ENCODE peak calls at places on chromosomes 6 and 20, in nine cellular contexts. E is A549, D is vagina, V is uterus, F is neural progenitor cell, Z is fibroblast of the aortic adventitia, T is lower lobe of right lung, B is MM.1S, K is cardiac fibroblast. A is an unnamed sample.

GRCh38 chr6:145814035-145814500 is 527 bp downstream of the FBXO30 start:
- DNase-seq in E (peak; percentile 4), D (no peak), V (no peak), F (peak; percentile 75), Z (no peak), T (peak; percentile 67), B (peak; percentile 16), K (peak; percentile 64), A (peak; percentile 43)

GRCh38 chr6:116011520-116011919 is 49.2 kb downstream of the FRK start:
- DNase-seq in E (no peak), D (no peak), V (no peak), F (no peak), Z (no peak), T (no peak), B (no peak), K (no peak), A (no peak)

GRCh38 chr6:155200012-155200411 is 63.8 kb upstream of the CLDN20 start:
- DNase-seq in E (no peak), D (no peak), V (no peak), F (no peak), Z (no peak), T (no peak), B (no peak), K (peak; percentile 11), A (no peak)

GRCh38 chr6:138752017-138752416 is 21.6 kb upstream of the CCDC28A start:
- DNase-seq in E (no peak), D (no peak), V (no peak), F (peak; percentile 45), Z (no peak), T (no peak), B (no peak), K (no peak), A (no peak)

GRCh38 chr20:10987651-10988383 is 314.0 kb upstream of the JAG1 start:
- DNase-seq in E (no peak), D (no peak), V (no peak), F (no peak), Z (no peak), T (no peak), B (no peak), K (no peak), A (peak; percentile 13)

GRCh38 chr20:36144336-36144735 is 10.2 kb upstream of the EPB41L1 start:
- DNase-seq in E (no peak), D (no peak), V (no peak), F (no peak), Z (no peak), T (no peak), B (no peak), K (no peak), A (no peak)

GRCh38 chr20:4966826-4967751 is 34.2 kb downstream of the SLC23A2 start:
- DNase-seq in E (no peak), D (no peak), V (no peak), F (no peak), Z (no peak), T (no peak), B (no peak), K (no peak), A (no peak)

GRCh38 chr6:67594366-67594765 is 1040.7 kb upstream of the ADGRB3 start:
- DNase-seq in E (no peak), D (no peak), V (no peak), F (no peak), Z (peak; percentile 66), T (no peak), B (no peak), K (peak; percentile 27), A (no peak)

GRCh38 chr20:58868795-58869194 is 16.3 kb downstream of the GNAS start:
- DNase-seq in E (no peak), D (no peak), V (no peak), F (peak; percentile 77), Z (no peak), T (no peak), B (no peak), K (no peak), A (no peak)

GRCh38 chr20:51043811-51044210 is 20.9 kb upstream of the KCNG1 start:
- DNase-seq in E (no peak), D (no peak), V (no peak), F (no peak), Z (peak; percentile 22), T (no peak), B (no peak), K (peak; percentile 79), A (peak; percentile 75)

GRCh38 chr20:51044796-51045195 is 21.9 kb upstream of the KCNG1 start:
- DNase-seq in E (no peak), D (no peak), V (no peak), F (no peak), Z (no peak), T (no peak), B (no peak), K (no peak), A (no peak)

GRCh38 chr20:51042064-51042463 is 19.2 kb upstream of the KCNG1 start:
- DNase-seq in E (no peak), D (no peak), V (no peak), F (no peak), Z (no peak), T (no peak), B (no peak), K (peak; percentile 20), A (no peak)

GRCh38 chr20:51046021-51046985 is 23.4 kb upstream of the KCNG1 start:
- DNase-seq in E (no peak), D (no peak), V (no peak), F (no peak), Z (no peak), T (no peak), B (no peak), K (no peak), A (no peak)

GRCh38 chr20:51042657-51043247 is 19.8 kb upstream of the KCNG1 start:
- DNase-seq in E (no peak), D (no peak), V (no peak), F (peak; percentile 53), Z (no peak), T (no peak), B (no peak), K (no peak), A (no peak)
- TF ChIP-seq CTCF in E (no peak), D (no peak), V (no peak), F (peak; percentile 55), Z (peak; percentile 26), T (no peak), B (no peak), K (peak; percentile 14), A (peak; percentile 14)

GRCh38 chr20:1164871-1165270 is 19.9 kb downstream of the TMEM74B start:
- DNase-seq in E (no peak), D (peak; percentile 71), V (no peak), F (no peak), Z (no peak), T (no peak), B (no peak), K (no peak), A (no peak)
- H3K4me3 ChIP-seq in E (no peak overlapping the region), D (no peak overlapping the region), V (no peak overlapping the region), F (no peak overlapping the region), Z (no peak overlapping the region), T (no peak overlapping the region), B (no peak overlapping the region), K (no peak overlapping the region), A (no peak overlapping the region)

DNA sequence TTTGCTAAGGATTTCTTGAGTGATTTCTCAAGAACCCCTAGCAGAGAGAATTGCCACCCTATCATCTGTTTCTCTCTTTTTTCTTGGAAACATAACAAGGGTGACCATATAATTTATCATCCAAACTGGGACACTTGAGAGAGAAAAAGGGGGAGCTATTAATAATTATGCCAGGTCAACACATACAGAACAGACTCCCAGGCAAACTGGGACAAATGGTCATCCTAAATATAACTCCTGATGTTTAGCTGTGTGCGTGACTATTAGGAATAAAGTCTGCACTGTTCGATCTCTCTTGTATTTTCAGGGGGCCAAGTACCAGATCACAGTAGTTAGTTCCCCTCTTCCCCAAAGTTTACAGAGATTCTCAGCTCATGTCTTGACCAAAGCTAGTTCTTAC is 11.7 kb upstream of the HS3ST5 start:
- DNase-seq in E (no peak), D (no peak), V (no peak), F (no peak), Z (no peak), T (no peak), B (no peak), K (no peak), A (no peak)
- TF ChIP-seq CTCF in E (no peak), D (no peak), V (no peak), F (no peak), Z (no peak), T (no peak), B (no peak), K (no peak), A (no peak)

DNA sequence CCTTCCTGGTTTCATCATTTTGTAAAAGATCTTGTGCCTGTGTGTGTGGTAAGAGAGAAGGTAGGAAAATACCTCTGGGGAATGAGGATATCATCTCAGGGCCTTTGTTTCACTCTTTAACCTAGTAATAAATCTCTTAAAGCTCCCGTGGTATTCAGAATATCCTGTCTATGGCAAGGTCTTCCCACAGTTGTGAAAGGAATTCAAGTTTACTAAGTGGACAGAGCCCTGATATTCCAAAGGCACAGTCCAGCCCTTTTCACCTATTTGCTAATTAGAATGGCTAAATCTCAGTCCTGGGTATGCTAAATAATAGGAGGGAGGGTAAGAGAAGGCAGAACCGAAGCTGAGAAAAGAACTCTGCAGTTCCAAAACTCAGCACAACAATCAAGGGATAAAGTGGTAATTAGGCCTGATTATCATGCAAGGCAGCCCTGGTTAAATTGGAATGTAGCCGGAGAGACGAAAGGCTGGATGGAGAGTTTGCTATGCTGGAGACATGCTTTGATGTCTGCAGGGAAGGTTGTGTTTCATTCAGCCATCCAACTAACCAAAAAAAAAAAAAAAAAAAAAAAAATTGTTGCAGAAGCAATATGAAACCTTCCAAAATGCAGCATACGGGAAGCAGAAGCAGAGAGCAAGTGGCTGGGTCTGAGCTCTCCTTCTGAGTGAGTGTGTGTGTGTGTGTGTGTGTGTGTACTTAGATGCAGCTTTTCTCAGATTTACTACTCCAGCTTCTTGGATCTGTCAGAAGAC is 28.5 kb upstream of the PIM1 start:
- DNase-seq in E (no peak), D (no peak), V (peak; percentile 60), F (peak; percentile 85), Z (peak; percentile 77), T (no peak), B (peak; percentile 39), K (peak; percentile 28), A (peak; percentile 72)
- H3K4me3 ChIP-seq in E (no peak overlapping the region), D (no peak overlapping the region), V (no peak overlapping the region), F (peak overlapping the region; percentile 20), Z (no peak overlapping the region), T (no peak overlapping the region), B (no peak overlapping the region), K (no peak overlapping the region), A (no peak overlapping the region)

GRCh38 chr6:129429953-129430352 is 280.0 kb downstream of the ARHGAP18 start:
- DNase-seq in E (no peak), D (no peak), V (no peak), F (no peak), Z (no peak), T (no peak), B (no peak), K (no peak), A (no peak)

GRCh38 chr6:129434091-129434490 is 275.9 kb downstream of the ARHGAP18 start:
- DNase-seq in E (no peak), D (no peak), V (no peak), F (no peak), Z (no peak), T (no peak), B (no peak), K (no peak), A (no peak)

GRCh38 chr6:129432738-129433137 is 277.2 kb downstream of the ARHGAP18 start:
- DNase-seq in E (no peak), D (no peak), V (no peak), F (no peak), Z (no peak), T (no peak), B (no peak), K (peak; percentile 18), A (peak; percentile 18)
- TF ChIP-seq CTCF in E (no peak), D (no peak), V (no peak), F (peak; percentile 24), Z (peak; percentile 38), T (no peak), B (peak; percentile 17), K (peak; percentile 31), A (peak; percentile 33)